ENCODE peak calls at places on chromosomes 7 and 10, in seven cellular contexts. S, H, A, Q, D, Z and O are unnamed samples.

GRCh38 chr7:16758634-16759602 is 5.4 kb downstream of the TSPAN13 start:
- DNase-seq in D (no peak), A (no peak), S (no peak), Q (no peak), H (no peak), Z (no peak), O (no peak)

GRCh38 chr10:88181902-88182671 is 318.7 kb downstream of the PTEN start:
- DNase-seq in Q (no peak), H (no peak), Z (no peak), S (no peak), A (no peak), D (no peak), O (no peak)

GRCh38 chr7:152402384-152403250 is 33.2 kb downstream of the KMT2C start:
- DNase-seq in Z (no peak), D (no peak), A (no peak), H (no peak), S (no peak), Q (no peak), O (no peak)

GRCh38 chr7:107879400-107880035 is 11.5 kb upstream of the DLD start:
- DNase-seq in S (peak), Q (no peak), D (peak), Z (no peak), A (peak), H (peak), O (peak)

GRCh38 chr10:116771101-116771705 is 28.8 kb upstream of the HSPA12A start:
- DNase-seq in A (peak), H (no peak), Z (no peak), D (no peak), Q (no peak), S (no peak), O (no peak)

GRCh38 chr7:146826338-146826737 is 709.7 kb downstream of the CNTNAP2 start:
- DNase-seq in Q (peak), Z (no peak), H (no peak), S (no peak), D (peak), A (no peak), O (no peak)

GRCh38 chr7:153590136-153590535 is 462.1 kb upstream of the DPP6 start:
- DNase-seq in H (no peak), Q (no peak), A (no peak), S (no peak), D (no peak), Z (no peak), O (peak)

GRCh38 chr10:6320320-6321010 is 117.7 kb downstream of the PFKFB3 start:
- DNase-seq in D (no peak), H (no peak), Q (no peak), A (no peak), S (no peak), Z (peak), O (no peak)

GRCh38 chr7:84970683-84971082 is 216.2 kb downstream of the SEMA3D start:
- DNase-seq in A (no peak), S (no peak), D (no peak), Q (no peak), H (no peak), Z (no peak), O (no peak)

GRCh38 chr7:16033233-16033632 is 346.8 kb upstream of the MEOX2 start:
- DNase-seq in D (no peak), H (no peak), A (no peak), Q (no peak), Z (no peak), S (no peak), O (no peak)

GRCh38 chr7:153887756-153888591 is 164.2 kb upstream of the DPP6 start:
- DNase-seq in D (peak), Z (no peak), Q (no peak), A (no peak), S (no peak), H (no peak), O (no peak)

GRCh38 chr10:100775866-100776265 is 30.5 kb downstream of the PAX2 start:
- DNase-seq in H (no peak), Q (no peak), A (no peak), Z (no peak), S (no peak), D (no peak), O (no peak)

GRCh38 chr7:137774793-137775201 is 72.0 kb downstream of the DGKI start:
- DNase-seq in Z (no peak), Q (no peak), H (no peak), A (no peak), D (no peak), S (no peak), O (no peak)

GRCh38 chr10:51896849-51897248 is 197.5 kb upstream of the CSTF2T start:
- DNase-seq in A (no peak), S (no peak), D (no peak), Q (no peak), H (no peak), Z (no peak), O (no peak)

GRCh38 chr10:52759154-52759553 is 13.4 kb downstream of the MBL2 start:
- DNase-seq in A (no peak), Z (no peak), S (no peak), D (no peak), H (no peak), Q (no peak), O (no peak)

GRCh38 chr7:144452064-144452463 is 48.6 kb upstream of the NOBOX start:
- DNase-seq in H (no peak), Z (no peak), Q (no peak), A (no peak), D (no peak), S (no peak), O (peak)

GRCh38 chr10:132414402-132415016 is 17.5 kb downstream of the PWWP2B start:
- DNase-seq in D (no peak), A (no peak), S (no peak), Z (no peak), Q (no peak), H (no peak), O (no peak)

GRCh38 chr7:130695840-130696239 is 9.5 kb upstream of the TSGA13 start:
- DNase-seq in A (peak), H (peak), Z (no peak), S (peak), Q (no peak), D (peak), O (no peak)

GRCh38 chr10:44978570-44979280 is at the start of gene DEPP1:
- DNase-seq in A (peak), D (peak), Q (no peak), Z (no peak), S (peak), H (peak), O (peak)

GRCh38 chr10:59704644-59705043 is 5.0 kb downstream of the SLC16A9 start:
- DNase-seq in S (no peak), D (no peak), H (no peak), A (no peak), Q (no peak), Z (no peak), O (no peak)

GRCh38 chr7:99793443-99793842 is 9.5 kb upstream of the CYP3A4 start:
- DNase-seq in A (no peak), H (no peak), Z (no peak), Q (no peak), D (no peak), S (no peak), O (no peak)

GRCh38 chr10:58384536-58384998 is 643 bp upstream of the TFAM start:
- DNase-seq in A (no peak), S (no peak), D (no peak), H (no peak), Z (no peak), Q (no peak), O (peak)

GRCh38 chr10:18607503-18607902 is 43.9 kb downstream of the NSUN6 start:
- DNase-seq in Z (no peak), H (peak), D (peak), A (peak), S (peak), Q (no peak), O (no peak)

GRCh38 chr7:25617219-25617618 is 388.9 kb upstream of the NPVF start:
- DNase-seq in Q (no peak), H (no peak), A (no peak), Z (no peak), D (no peak), S (no peak), O (no peak)

GRCh38 chr10:10223129-10223528 is 794.5 kb upstream of the CELF2 start:
- DNase-seq in A (no peak), S (no peak), H (no peak), D (no peak), Q (no peak), Z (no peak), O (no peak)
- TF ChIP-seq JUND in A (no peak), S (no peak), H (no peak), D (no peak), Q (no peak), Z (no peak), O (no peak)

GRCh38 chr10:69218831-69219230 is 1.3 kb upstream of the HKDC1 start:
- DNase-seq in A (no peak), D (no peak), Q (no peak), H (no peak), Z (no peak), S (no peak), O (no peak)
- TF ChIP-seq JUND in A (no peak), D (no peak), Q (no peak), H (no peak), Z (no peak), S (no peak), O (no peak)

GRCh38 chr10:129769381-129770116 is 194.5 kb downstream of the EBF3 start:
- DNase-seq in H (no peak), S (no peak), A (no peak), Q (no peak), D (no peak), Z (no peak), O (no peak)

GRCh38 chr10:129768437-129769355 is 195.4 kb downstream of the EBF3 start:
- DNase-seq in D (no peak), H (no peak), Q (peak), Z (no peak), A (no peak), S (no peak), O (no peak)

GRCh38 chr10:129771024-129771423 is 193.1 kb downstream of the EBF3 start:
- DNase-seq in H (no peak), A (no peak), D (no peak), Z (no peak), S (no peak), Q (no peak), O (no peak)

GRCh38 chr10:129771576-129772471 is 192.2 kb downstream of the EBF3 start:
- DNase-seq in Q (no peak), A (no peak), D (no peak), S (no peak), H (no peak), Z (no peak), O (no peak)

GRCh38 chr10:129770286-129770685 is 193.8 kb downstream of the EBF3 start:
- DNase-seq in Z (no peak), A (no peak), H (no peak), D (no peak), Q (no peak), S (no peak), O (no peak)
- TF ChIP-seq JUND in Z (no peak), A (no peak), H (no peak), D (no peak), Q (no peak), S (no peak), O (no peak)

DNA sequence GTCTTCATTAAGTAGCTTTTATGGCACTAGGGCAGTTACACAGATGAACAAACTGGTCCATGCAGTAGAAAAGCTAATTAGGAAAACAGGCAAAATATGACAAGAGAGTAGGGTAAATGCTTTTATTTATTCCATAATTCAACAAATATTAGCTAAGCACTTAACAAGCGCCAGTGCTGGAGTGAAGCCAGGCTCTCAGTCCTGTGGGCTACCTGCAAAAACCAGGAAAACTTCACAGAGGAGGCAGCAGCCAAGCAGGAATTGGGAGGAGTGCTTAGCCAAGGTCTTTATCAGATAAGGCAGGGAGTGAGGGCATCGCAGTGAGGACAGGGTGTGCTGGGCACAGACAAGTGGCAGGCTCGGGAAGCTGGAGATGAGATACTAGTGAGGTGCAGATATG is 4.9 kb upstream of the KAT6B start:
- DNase-seq in Z (no peak), H (no peak), A (no peak), D (no peak), S (no peak), Q (no peak), O (no peak)
- TF ChIP-seq JUND in Z (no peak), H (no peak), A (no peak), D (no peak), S (no peak), Q (no peak), O (peak)

DNA sequence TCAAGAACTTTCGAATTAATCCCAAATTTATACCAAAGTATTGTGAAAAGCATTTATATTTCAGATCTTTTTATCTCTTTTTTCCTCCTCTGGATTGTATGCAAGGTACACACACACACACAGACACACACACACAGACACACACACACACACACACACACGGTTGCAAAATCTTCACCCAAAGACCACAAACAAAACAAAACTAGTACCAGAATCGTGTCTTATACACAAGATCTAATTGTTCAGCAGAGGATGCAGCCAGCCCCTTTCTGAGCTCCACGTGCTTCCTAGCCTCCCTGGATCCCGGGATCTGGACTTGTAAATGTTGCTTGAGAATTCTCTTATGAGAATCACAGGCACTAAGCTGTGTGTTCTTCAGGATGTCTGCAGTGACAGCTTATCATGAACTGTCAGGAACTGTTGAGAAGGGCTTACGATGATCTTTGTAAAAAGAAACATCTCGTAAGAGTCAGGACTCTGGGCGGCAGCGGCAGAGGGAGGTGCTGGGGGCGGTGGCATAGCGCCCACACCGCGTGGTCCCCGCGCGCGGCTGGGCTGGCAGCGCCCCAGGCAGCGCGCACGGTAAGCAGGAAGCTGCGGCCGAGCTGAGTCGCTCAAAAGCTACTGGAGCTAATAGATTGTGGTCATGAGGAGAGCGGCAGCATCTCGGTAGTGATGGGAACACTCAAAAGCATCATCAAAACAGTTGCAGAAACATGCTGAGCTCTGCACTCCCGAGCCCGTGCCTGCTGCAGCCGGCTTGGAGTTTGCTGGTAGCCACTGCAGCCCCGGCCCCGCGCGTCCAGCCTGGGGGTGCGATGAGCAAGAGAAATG is 277.6 kb downstream of the GATA3 start:
- DNase-seq in H (no peak), S (no peak), A (no peak), Z (no peak), Q (peak), D (peak), O (peak)
- TF ChIP-seq JUND in H (no peak), S (no peak), A (no peak), Z (no peak), Q (no peak), D (no peak), O (no peak)

GRCh38 chr7:119783799-119784198 is 489.2 kb upstream of the KCND2 start:
- DNase-seq in A (no peak), D (no peak), Z (no peak), H (no peak), Q (no peak), S (no peak), O (no peak)
- TF ChIP-seq JUND in A (no peak), D (no peak), Z (no peak), H (no peak), Q (no peak), S (no peak), O (no peak)